ENCODE peak calls at places on chromosomes 12 and 14, in seven cellular contexts. Y is HTR-8/SVneo; W is lower lobe of right lung; L is sciatic nerve; D is mesenchymal stem cell; N is stimulated activated CD4-positive, alpha-beta T cell treated with anti-CD3 and anti-CD28 coated beads, Interleukin-15, amount 100 ng/mL, for 1 hour; R is neuronal stem cell. H is an unnamed sample.

GRCh38 chr12:40834321-40834720 is 142.1 kb downstream of the CNTN1 start:
- DNase-seq in L (no peak), D (no peak), R (no peak), N (no peak), Y (no peak), W (no peak), H (no peak)

GRCh38 chr14:20454359-20454644 is 310 bp downstream of the OSGEP start:
- DNase-seq in Y (no peak), R (no peak), L (no peak), D (no peak), N (no peak), W (no peak), H (no peak)

GRCh38 chr12:69239922-69240624 is 704 bp downstream of the CPSF6 start:
- DNase-seq in L (peak; percentile 73), Y (no peak), N (peak; percentile 15), R (peak; percentile 39), W (peak; percentile 71), D (peak; percentile 43), H (no peak)

GRCh38 chr12:34109390-34109789 is 87.1 kb downstream of the ALG10 start:
- DNase-seq in L (no peak), W (no peak), D (no peak), N (no peak), R (no peak), Y (no peak), H (no peak)

GRCh38 chr12:57093412-57094193 is 4.7 kb downstream of the NAB2 start:
- DNase-seq in R (peak; percentile 77), N (no peak), Y (no peak), D (peak; percentile 87), L (peak; percentile 90), W (peak; percentile 73), H (peak; percentile 27)

GRCh38 chr12:131612092-131612755 is 98.7 kb upstream of the SFSWAP start:
- DNase-seq in Y (no peak), W (no peak), L (no peak), D (no peak), N (no peak), R (no peak), H (no peak)

GRCh38 chr14:53621433-53621832 is 335.2 kb downstream of the BMP4 start:
- DNase-seq in L (no peak), W (no peak), R (no peak), Y (no peak), D (no peak), N (no peak), H (no peak)

GRCh38 chr12:53070901-53071492 is 8.2 kb downstream of the SPRYD3 start:
- DNase-seq in W (no peak), D (no peak), R (no peak), N (no peak), Y (no peak), L (peak; percentile 56), H (no peak)

GRCh38 chr12:26031814-26032213 is 73.3 kb downstream of the RASSF8 start:
- DNase-seq in D (peak; percentile 50), L (no peak), N (no peak), Y (no peak), W (no peak), R (no peak), H (no peak)

GRCh38 chr12:123532021-123532420 is 1.5 kb downstream of the RILPL1 start:
- DNase-seq in N (no peak), L (no peak), Y (no peak), D (peak; percentile 13), R (no peak), W (no peak), H (no peak)